ENCODE peak calls at places on chromosomes 3 and 15, in seven cellular contexts. A is neural progenitor cell, B is heart right ventricle, U is A549, N is psoas muscle, Q is cardiac muscle cell, W is IMR-90. L is an unnamed sample. For H3K4me1, the result is how much of the 10 kb centered on the place peaks cover.

GRCh38 chr15:97874139-97874538 is 86.4 kb upstream of the ARRDC4 start:
- DNase-seq in W (no peak), N (no peak), U (no peak), A (no peak), Q (no peak), B (no peak), L (no peak)

GRCh38 chr3:170726976-170727661 is 141.2 kb upstream of the SLC7A14 start:
- DNase-seq in Q (peak), U (peak), W (peak), A (no peak), B (no peak), N (no peak), L (no peak)

GRCh38 chr3:66442254-66443249 is 58.3 kb downstream of the LRIG1 start:
- DNase-seq in W (peak), Q (peak), U (no peak), N (peak), A (peak), B (peak), L (peak)

GRCh38 chr3:168648321-168648720 is 552.6 kb upstream of the GOLIM4 start:
- DNase-seq in N (no peak), U (no peak), Q (no peak), A (no peak), W (no peak), B (no peak), L (no peak)

GRCh38 chr15:99558571-99558970 is 7.2 kb upstream of the MEF2A start:
- DNase-seq in U (no peak), N (no peak), W (no peak), B (no peak), Q (no peak), A (no peak), L (no peak)

GRCh38 chr3:117736851-117737250 is 1027.3 kb downstream of the TUSC7 start:
- DNase-seq in U (no peak), W (peak), B (no peak), Q (no peak), A (no peak), N (no peak), L (no peak)

GRCh38 chr3:196288141-196288460 is 575 bp upstream of the PCYT1A start:
- DNase-seq in U (no peak), A (no peak), B (no peak), W (peak), Q (peak), N (no peak), L (no peak)

GRCh38 chr15:65851981-65852380 is 17.3 kb upstream of the RAB11A start:
- DNase-seq in W (no peak), A (no peak), Q (no peak), U (no peak), N (no peak), B (no peak), L (no peak)

GRCh38 chr3:71173421-71173975 is 410.0 kb downstream of the FOXP1 start:
- DNase-seq in A (no peak), N (no peak), U (no peak), Q (peak), W (peak), B (no peak), L (peak)

GRCh38 chr3:150049317-150049716 is 78.6 kb upstream of the PFN2 start:
- DNase-seq in N (no peak), Q (no peak), U (no peak), A (no peak), B (no peak), W (peak), L (no peak)

GRCh38 chr3:15438988-15439387 is 11.6 kb downstream of the EAF1 start:
- DNase-seq in A (no peak), Q (peak), W (peak), B (no peak), U (no peak), N (no peak), L (no peak)
- H3K27ac ChIP-seq in A (no peak), Q (no peak), W (no peak), B (no peak), U (no peak), N (no peak), L (no peak)

DNA sequence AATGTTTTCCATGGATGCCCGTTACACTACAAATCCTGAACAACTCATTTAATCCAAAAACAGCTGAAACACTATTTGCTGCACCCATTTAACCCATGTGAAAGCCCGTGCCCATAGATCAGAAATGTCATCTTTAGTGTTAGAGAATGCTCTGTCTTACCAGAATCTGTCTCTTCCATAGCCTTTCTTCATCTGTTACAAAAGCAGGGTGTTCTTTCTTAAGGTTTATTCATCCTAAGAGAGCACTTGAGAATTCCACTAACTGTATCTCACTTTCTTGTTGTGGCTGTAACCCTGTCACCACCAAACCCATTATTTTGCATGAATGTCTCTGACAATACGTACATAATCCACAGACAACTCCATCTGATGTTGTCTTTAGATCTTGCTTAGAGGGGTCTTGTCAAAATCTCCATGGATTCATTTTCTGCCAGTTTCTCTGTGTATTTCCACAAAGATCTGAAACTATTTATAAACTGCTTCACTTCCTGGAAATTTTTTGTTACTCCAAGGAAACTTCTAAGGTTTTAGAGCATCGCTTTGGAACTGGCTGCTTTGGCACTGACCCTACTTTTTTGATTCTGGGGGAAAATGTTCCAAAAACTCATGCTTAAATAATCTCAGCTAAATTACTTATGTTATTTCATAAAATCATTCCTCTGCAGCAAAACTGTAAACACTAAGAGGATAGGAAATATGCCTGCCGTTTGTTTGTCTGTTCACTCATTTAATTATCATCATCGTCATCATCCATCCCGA is 167.8 kb upstream of the CCDC54 start:
- DNase-seq in Q (no peak), W (no peak), A (no peak), U (no peak), B (no peak), N (no peak), L (no peak)
- H3K4me1 ChIP-seq in Q (under half), W (under half), A (under half), U (under half), B (half or more), N (under half), L (half or more)

DNA sequence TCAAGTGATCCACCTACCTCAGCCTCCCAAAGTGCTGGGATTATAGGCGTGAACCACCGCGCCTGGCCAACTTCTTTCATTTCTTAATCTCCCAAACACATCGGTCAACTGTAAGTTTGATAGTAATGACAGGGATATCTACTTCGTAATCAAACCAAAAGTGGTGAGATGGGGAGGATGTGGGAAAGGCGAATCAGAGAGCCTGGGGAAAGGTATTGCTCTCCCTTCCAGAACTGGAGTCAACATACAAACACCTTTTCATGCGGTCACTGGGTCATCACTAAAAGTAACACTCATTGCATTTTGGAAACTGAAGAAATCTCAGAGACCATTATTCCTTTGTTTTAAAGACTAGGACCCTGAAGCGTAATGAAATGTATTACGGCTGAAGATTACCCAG is 14.8 kb upstream of the UBE2Q2 start:
- DNase-seq in N (no peak), Q (no peak), A (no peak), U (no peak), B (no peak), W (no peak), L (no peak)
- H3K27ac ChIP-seq in N (no peak), Q (no peak), A (no peak), U (no peak), B (no peak), W (no peak), L (no peak)

DNA sequence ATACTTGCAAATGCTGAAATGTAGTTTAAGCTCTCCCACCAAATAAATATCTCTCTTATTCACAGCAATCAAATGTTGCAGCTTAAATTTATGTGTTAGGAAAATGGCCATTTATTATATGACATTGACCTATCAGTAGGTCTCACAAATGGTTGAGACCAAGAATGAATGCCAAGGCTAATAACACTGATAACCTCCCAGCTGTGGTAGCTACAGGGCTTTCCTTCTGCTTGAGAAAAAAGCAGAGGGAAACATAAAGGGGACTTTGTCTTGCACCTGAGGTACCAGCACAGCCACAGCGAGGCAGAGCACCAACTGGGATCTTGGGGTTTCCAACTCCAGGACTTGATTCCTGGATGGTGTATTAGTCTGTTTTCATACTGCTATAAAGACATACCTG is 73.1 kb upstream of the TTC14 start:
- DNase-seq in Q (no peak), A (no peak), W (no peak), B (no peak), N (no peak), U (no peak), L (no peak)
- H3K4me1 ChIP-seq in Q (under half), A (under half), W (under half), B (under half), N (under half), U (under half), L (under half)

GRCh38 chr3:186951640-186952552 is 21.6 kb downstream of the ST6GAL1 start:
- DNase-seq in A (no peak), B (no peak), Q (no peak), W (no peak), N (no peak), U (no peak), L (no peak)

GRCh38 chr3:186949281-186949982 is 19.1 kb downstream of the ST6GAL1 start:
- DNase-seq in B (no peak), A (no peak), U (no peak), W (peak), Q (no peak), N (no peak), L (peak)

GRCh38 chr3:186955898-186956696 is 25.8 kb downstream of the ST6GAL1 start:
- DNase-seq in W (no peak), N (no peak), A (no peak), Q (no peak), U (no peak), B (no peak), L (no peak)

GRCh38 chr3:186950402-186951093 is 20.2 kb downstream of the ST6GAL1 start:
- DNase-seq in B (no peak), U (no peak), A (no peak), Q (no peak), W (no peak), N (no peak), L (no peak)

GRCh38 chr3:186953011-186953487 is 22.7 kb downstream of the ST6GAL1 start:
- DNase-seq in W (peak), B (no peak), A (no peak), U (no peak), N (no peak), Q (peak), L (no peak)
- H3K27ac ChIP-seq in W (no peak), B (peak), A (no peak), U (no peak), N (no peak), Q (peak), L (no peak)

GRCh38 chr3:148400754-148401153 is 296.9 kb upstream of the AGTR1 start:
- DNase-seq in A (no peak), B (no peak), N (no peak), Q (peak), W (no peak), U (no peak), L (no peak)
- H3K4me1 ChIP-seq in A (under half), B (under half), N (under half), Q (under half), W (under half), U (under half), L (under half)

GRCh38 chr3:53259427-53260259 is 3.8 kb upstream of the TKT start:
- DNase-seq in Q (no peak), W (no peak), A (no peak), U (no peak), N (no peak), B (no peak), L (no peak)
- H3K27ac ChIP-seq in Q (no peak), W (no peak), A (no peak), U (peak), N (peak), B (peak), L (peak)

L was measured in tibial nerve.